ENCODE peak calls at places on chromosome 10, in seven cellular contexts. U, E, M, N, A, V and F are unnamed samples.

GRCh38 chr10:118712930-118713634 is 41.7 kb downstream of the CACUL1 start:
- DNase-seq in N (no peak), A (peak), U (peak), V (no peak), E (no peak), M (no peak), F (no peak)

GRCh38 chr10:110040767-110041478 is 33.1 kb downstream of the ADD3 start:
- DNase-seq in M (no peak), E (peak), V (no peak), U (no peak), N (no peak), A (no peak), F (no peak)

GRCh38 chr10:88401671-88402347 is 181.3 kb downstream of the RNLS start:
- DNase-seq in E (peak), V (no peak), A (peak), U (no peak), N (no peak), M (peak), F (no peak)

GRCh38 chr10:61900829-61901783 is at the start of gene ARID5B:
- DNase-seq in A (peak), N (peak), M (peak), E (peak), U (peak), V (peak), F (peak)

GRCh38 chr10:61888744-61889143 is 12.8 kb upstream of the ARID5B start:
- DNase-seq in V (no peak), N (no peak), A (no peak), E (peak), U (no peak), M (no peak), F (peak)

GRCh38 chr10:6469661-6470060 is 110.4 kb downstream of the PRKCQ start:
- DNase-seq in N (no peak), U (no peak), V (no peak), A (no peak), E (no peak), M (no peak), F (no peak)

GRCh38 chr10:49168821-49169495 is 19.2 kb downstream of the TMEM273 start:
- DNase-seq in V (no peak), E (peak), M (no peak), A (no peak), U (no peak), N (no peak), F (no peak)

GRCh38 chr10:13340626-13341370 is 7.3 kb downstream of the SEPHS1 start:
- DNase-seq in E (no peak), N (no peak), V (no peak), M (peak), U (no peak), A (no peak), F (no peak)

GRCh38 chr10:88833722-88834121 is 17.9 kb downstream of the ANKRD22 start:
- DNase-seq in A (no peak), E (no peak), U (no peak), M (no peak), V (no peak), N (no peak), F (no peak)

GRCh38 chr10:13439771-13440708 is 88.8 kb downstream of the BEND7 start:
- DNase-seq in E (peak), V (no peak), A (peak), N (peak), M (peak), U (peak), F (peak)

GRCh38 chr10:116974442-116975005 is 30.5 kb downstream of the SHTN1 start:
- DNase-seq in A (no peak), M (no peak), V (peak), U (no peak), E (peak), N (no peak), F (peak)

GRCh38 chr10:131579251-131580071 is 267.9 kb upstream of the TCERG1L start:
- DNase-seq in A (no peak), M (no peak), V (no peak), U (no peak), E (no peak), N (no peak), F (no peak)

GRCh38 chr10:30784896-30785605 is 155.5 kb upstream of the LYZL2 start:
- DNase-seq in M (peak), E (peak), N (peak), A (peak), V (no peak), U (peak), F (no peak)

GRCh38 chr10:60413306-60414012 is 23.8 kb upstream of the ANK3 start:
- DNase-seq in V (no peak), A (no peak), M (no peak), E (no peak), N (no peak), U (no peak), F (peak)

GRCh38 chr10:114749545-114749944 is 72.0 kb upstream of the FHIP2A start:
- DNase-seq in E (no peak), N (peak), V (no peak), M (no peak), U (no peak), A (no peak), F (no peak)

GRCh38 chr10:3805227-3805790 is 20.3 kb upstream of the KLF6 start:
- DNase-seq in U (no peak), M (peak), A (no peak), N (no peak), E (peak), V (peak), F (peak)

GRCh38 chr10:16689227-16689626 is 128.0 kb downstream of the RSU1 start:
- DNase-seq in U (no peak), E (no peak), N (no peak), V (no peak), A (no peak), M (no peak), F (no peak)

GRCh38 chr10:98080474-98080873 is 50.1 kb upstream of the CRTAC1 start:
- DNase-seq in U (no peak), V (no peak), E (no peak), M (no peak), N (no peak), A (no peak), F (no peak)

GRCh38 chr10:43809211-43809930 is 160.7 kb upstream of the ZNF32 start:
- DNase-seq in V (no peak), N (no peak), A (no peak), M (no peak), U (no peak), E (peak), F (peak)

GRCh38 chr10:103658049-103658577 is 164.6 kb downstream of the NEURL1 start:
- DNase-seq in E (no peak), N (no peak), V (no peak), U (no peak), A (no peak), M (no peak), F (no peak)

GRCh38 chr10:103661198-103661950 is 167.9 kb downstream of the NEURL1 start:
- DNase-seq in N (peak), V (no peak), U (peak), A (peak), E (peak), M (no peak), F (no peak)

GRCh38 chr10:103661951-103662405 is 168.5 kb downstream of the NEURL1 start:
- DNase-seq in M (no peak), U (no peak), N (no peak), V (no peak), E (peak), A (no peak), F (no peak)

GRCh38 chr10:103660364-103661197 is 167.1 kb downstream of the NEURL1 start:
- DNase-seq in V (no peak), E (peak), M (no peak), A (no peak), U (no peak), N (no peak), F (no peak)

GRCh38 chr10:103659674-103660363 is 166.3 kb downstream of the NEURL1 start:
- DNase-seq in U (peak), E (peak), N (peak), V (no peak), A (peak), M (peak), F (no peak)
- TF ChIP-seq EZH2phosphoT487 in U (no peak), E (no peak), N (no peak), V (no peak), A (no peak), M (no peak), F (no peak)

GRCh38 chr10:106216085-106216484 is 948.4 kb downstream of the SORCS1 start:
- DNase-seq in N (no peak), V (no peak), U (no peak), A (no peak), M (no peak), E (no peak), F (no peak)

GRCh38 chr10:106217627-106218026 is 946.9 kb downstream of the SORCS1 start:
- DNase-seq in A (no peak), E (no peak), M (no peak), N (no peak), V (no peak), U (no peak), F (no peak)

GRCh38 chr10:106213493-106213892 is 951.0 kb downstream of the SORCS1 start:
- DNase-seq in U (no peak), V (no peak), N (no peak), E (no peak), M (no peak), A (no peak), F (no peak)

GRCh38 chr10:106214243-106214642 is 950.3 kb downstream of the SORCS1 start:
- DNase-seq in A (no peak), U (no peak), V (no peak), N (no peak), M (no peak), E (no peak), F (no peak)
- TF ChIP-seq EZH2 in A (no peak), U (no peak), V (no peak), N (no peak), M (no peak), E (no peak), F (no peak)

DNA sequence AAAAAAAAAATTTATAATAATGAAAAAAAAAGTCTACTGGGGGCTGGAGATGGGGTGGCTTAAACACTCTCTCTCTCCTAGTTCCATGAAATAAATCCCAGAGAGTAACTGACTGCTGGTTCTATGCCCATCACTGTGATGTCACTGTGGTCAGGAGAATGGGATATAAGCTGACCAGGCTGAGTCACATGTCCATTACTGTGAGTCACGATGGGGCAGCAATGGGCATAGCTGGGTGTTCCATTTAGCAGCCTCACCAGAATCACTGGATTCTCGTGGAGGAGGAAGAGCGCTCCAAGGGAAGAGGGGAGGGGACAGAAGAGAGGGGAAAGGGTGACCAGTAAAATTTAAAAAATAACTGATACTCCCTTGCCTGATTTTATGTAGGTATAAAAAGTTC is 37.1 kb downstream of the MASTL start:
- DNase-seq in A (no peak), V (peak), M (no peak), E (peak), N (peak), U (no peak), F (peak)
- H2AFZ ChIP-seq in A (no peak), V (no peak), M (no peak), E (no peak), N (no peak), U (no peak), F (no peak)

GRCh38 chr10:86725980-86726976 is 30.1 kb upstream of the BMPR1A start:
- DNase-seq in N (no peak), V (no peak), E (no peak), A (no peak), M (no peak), U (no peak), F (no peak)

GRCh38 chr10:86727459-86727858 is 29.0 kb upstream of the BMPR1A start:
- DNase-seq in M (no peak), N (no peak), U (no peak), E (no peak), V (no peak), A (no peak), F (no peak)

GRCh38 chr10:86729677-86730076 is 26.7 kb upstream of the BMPR1A start:
- DNase-seq in U (no peak), V (no peak), A (no peak), E (no peak), N (no peak), M (no peak), F (no peak)

GRCh38 chr10:86730227-86730626 is 26.2 kb upstream of the BMPR1A start:
- DNase-seq in M (no peak), A (no peak), N (no peak), E (no peak), U (no peak), V (no peak), F (no peak)

DNA sequence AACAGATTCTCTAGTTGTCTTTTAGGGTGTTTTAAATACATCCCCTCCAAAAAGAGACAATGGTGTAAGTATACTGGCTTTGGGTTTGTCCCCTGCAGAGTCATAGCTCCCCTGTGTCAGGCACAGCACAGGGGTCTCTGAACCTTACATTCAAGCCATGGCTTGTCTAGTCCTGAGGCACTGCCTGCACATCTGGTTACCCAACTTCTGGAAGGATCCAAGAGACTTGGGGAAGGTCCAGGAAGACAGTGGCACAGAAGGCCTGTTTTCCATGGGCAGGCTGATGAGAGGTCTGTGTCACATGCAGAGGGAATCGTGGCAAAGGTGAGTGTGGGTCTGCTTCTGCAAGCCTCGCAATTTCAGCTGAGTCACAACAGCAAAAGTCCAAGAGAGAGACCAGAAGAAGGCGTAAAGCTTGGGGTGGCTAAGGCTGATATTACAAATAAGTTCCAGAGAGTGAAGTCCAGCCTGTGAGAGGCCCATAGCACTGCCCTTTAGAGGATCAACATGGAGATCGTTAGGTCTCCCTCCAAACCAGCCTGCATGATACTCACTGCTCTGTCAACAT is 28.3 kb upstream of the BMPR1A start:
- DNase-seq in M (no peak), U (no peak), N (peak), V (no peak), A (no peak), E (no peak), F (no peak)
- TF ChIP-seq EZH2phosphoT487 in M (no peak), U (no peak), N (no peak), V (no peak), A (no peak), E (no peak), F (no peak)

DNA sequence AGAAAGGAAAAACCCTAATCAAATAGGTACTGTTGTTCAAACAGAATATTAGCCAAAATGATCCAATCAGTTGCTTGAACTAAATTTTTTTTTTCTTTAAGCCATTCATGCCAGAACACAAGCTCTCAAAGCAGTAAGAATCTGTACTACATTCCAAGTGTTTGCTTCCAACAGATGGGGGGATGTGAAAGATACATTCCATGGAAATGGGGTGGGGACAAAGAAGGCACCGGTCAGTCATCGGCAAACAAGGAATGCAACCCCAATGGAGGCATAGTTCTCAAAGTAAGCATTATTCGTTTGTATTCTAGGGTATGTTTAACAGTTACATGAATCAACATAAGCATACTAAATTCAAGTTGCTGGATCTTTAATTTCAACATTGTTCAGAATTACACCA is 32.5 kb downstream of the C10orf143 start:
- DNase-seq in M (no peak), V (no peak), E (no peak), U (no peak), N (no peak), A (peak), F (no peak)
- TF ChIP-seq EZH2 in M (no peak), V (no peak), E (no peak), U (no peak), N (no peak), A (no peak), F (no peak)

GRCh38 chr10:10791869-10792268 is 225.8 kb upstream of the CELF2 start:
- DNase-seq in N (no peak), V (no peak), A (no peak), U (no peak), E (no peak), M (no peak), F (no peak)

GRCh38 chr10:10794776-10795175 is 222.9 kb upstream of the CELF2 start:
- DNase-seq in U (no peak), A (no peak), V (no peak), N (no peak), E (no peak), M (no peak), F (peak)

GRCh38 chr10:10794056-10794455 is 223.6 kb upstream of the CELF2 start:
- DNase-seq in V (no peak), U (no peak), M (no peak), N (no peak), A (no peak), E (no peak), F (peak)

GRCh38 chr10:10796061-10796773 is 221.5 kb upstream of the CELF2 start:
- DNase-seq in M (no peak), V (no peak), A (peak), E (peak), U (no peak), N (peak), F (no peak)

GRCh38 chr10:10792681-10793080 is 225.0 kb upstream of the CELF2 start:
- DNase-seq in A (peak), U (peak), N (peak), V (no peak), E (peak), M (no peak), F (peak)
- H2AFZ ChIP-seq in A (peak), U (peak), N (no peak), V (no peak), E (peak), M (no peak), F (no peak)

GRCh38 chr10:91032614-91033248 is 111.8 kb upstream of the ANKRD1 start:
- DNase-seq in U (no peak), E (peak), M (no peak), N (no peak), A (no peak), V (no peak), F (no peak)
- TF ChIP-seq EZH2phosphoT487 in U (no peak), E (no peak), M (no peak), N (no peak), A (no peak), V (no peak), F (no peak)

GRCh38 chr10:101161494-101162299 is 30.6 kb downstream of the TLX1 start:
- DNase-seq in M (peak), N (peak), A (peak), V (peak), E (peak), U (peak), F (peak)
- TF ChIP-seq EZH2 in M (no peak), N (no peak), A (no peak), V (no peak), E (no peak), U (peak), F (no peak)

GRCh38 chr10:124928084-124928483 is 13.8 kb upstream of the ZRANB1 start:
- DNase-seq in E (no peak), V (no peak), N (no peak), A (no peak), M (no peak), U (no peak), F (no peak)

GRCh38 chr10:124923684-124924083 is 18.2 kb upstream of the ZRANB1 start:
- DNase-seq in A (no peak), M (no peak), U (no peak), V (no peak), E (no peak), N (no peak), F (no peak)

GRCh38 chr10:124921261-124921660 is 20.7 kb upstream of the ZRANB1 start:
- DNase-seq in A (no peak), N (no peak), M (no peak), V (no peak), E (no peak), U (no peak), F (peak)

GRCh38 chr10:124928545-124928944 is 13.4 kb upstream of the ZRANB1 start:
- DNase-seq in M (no peak), E (no peak), N (no peak), A (no peak), U (no peak), V (no peak), F (no peak)

DNA sequence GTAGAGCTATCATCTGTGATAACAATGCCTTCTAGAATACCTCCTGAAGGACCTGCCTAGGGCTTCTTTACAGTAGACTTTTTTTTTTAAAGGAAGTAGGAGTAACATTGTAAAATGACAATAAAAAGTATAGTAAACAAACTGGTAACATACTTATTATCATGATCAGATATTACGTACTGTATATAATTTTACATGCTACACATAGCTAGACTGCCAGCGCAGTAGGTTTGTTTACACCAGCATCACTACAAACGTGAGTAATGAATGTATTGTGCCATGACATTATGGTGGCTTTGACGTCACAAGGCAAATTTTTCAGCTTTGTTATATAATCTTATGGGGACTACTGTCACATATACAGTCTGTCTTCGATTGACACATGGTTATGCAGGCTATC is 15.4 kb upstream of the ZRANB1 start:
- DNase-seq in E (no peak), V (no peak), A (no peak), M (no peak), U (no peak), N (no peak), F (no peak)
- H2AFZ ChIP-seq in E (no peak), V (no peak), A (no peak), M (no peak), U (no peak), N (no peak), F (no peak)

GRCh38 chr10:70579234-70580002 is 23.1 kb downstream of the PRF1 start:
- DNase-seq in A (no peak), V (peak), N (no peak), U (no peak), M (peak), E (no peak), F (peak)
- TF ChIP-seq EZH2phosphoT487 in A (no peak), V (no peak), N (no peak), U (no peak), M (no peak), E (no peak), F (no peak)